ENCODE peak calls at places on chromosomes 5 and 9, in ten cellular contexts. One of them, this sample, is unnamed.

GRCh38 chr9:113479150-113479761 is 15.7 kb downstream of the RGS3 start:
- DNase-seq in frontal cortex: no peak
- DNase-seq in stimulated activated CD8-positive, alpha-beta memory T cell treated with anti-CD3 and anti-CD28 coated beads, Interleukin-4, amount 100 ng/mL, for 4 hours: no peak
- DNase-seq in HL-60: no peak
- DNase-seq in aorta: no peak
- DNase-seq in brain pericyte: no peak
- DNase-seq in neural crest cell: no peak
- DNase-seq in progenitor cell of endocrine pancreas: no peak
- DNase-seq in AG09319: no peak
- DNase-seq in NCI-H187: no peak
- DNase-seq in this sample: no peak

GRCh38 chr9:125850763-125851162 is 103.6 kb downstream of the PBX3 start:
- DNase-seq in frontal cortex: no peak
- DNase-seq in stimulated activated CD8-positive, alpha-beta memory T cell treated with anti-CD3 and anti-CD28 coated beads, Interleukin-4, amount 100 ng/mL, for 4 hours: no peak
- DNase-seq in HL-60: no peak
- DNase-seq in aorta: no peak
- DNase-seq in brain pericyte: no peak
- DNase-seq in neural crest cell: no peak
- DNase-seq in progenitor cell of endocrine pancreas: no peak
- DNase-seq in AG09319: no peak
- DNase-seq in NCI-H187: no peak
- DNase-seq in this sample: no peak

GRCh38 chr9:71692337-71692736 is 76.0 kb downstream of the CEMIP2 start:
- DNase-seq in frontal cortex: no peak
- DNase-seq in stimulated activated CD8-positive, alpha-beta memory T cell treated with anti-CD3 and anti-CD28 coated beads, Interleukin-4, amount 100 ng/mL, for 4 hours: no peak
- DNase-seq in HL-60: no peak
- DNase-seq in aorta: peak
- DNase-seq in brain pericyte: no peak
- DNase-seq in neural crest cell: no peak
- DNase-seq in progenitor cell of endocrine pancreas: no peak
- DNase-seq in AG09319: no peak
- DNase-seq in NCI-H187: no peak
- DNase-seq in this sample: no peak

GRCh38 chr9:4581031-4581760 is 80.9 kb upstream of the PLPP6 start:
- DNase-seq in frontal cortex: no peak
- DNase-seq in stimulated activated CD8-positive, alpha-beta memory T cell treated with anti-CD3 and anti-CD28 coated beads, Interleukin-4, amount 100 ng/mL, for 4 hours: no peak
- DNase-seq in HL-60: no peak
- DNase-seq in aorta: no peak
- DNase-seq in brain pericyte: no peak
- DNase-seq in neural crest cell: no peak
- DNase-seq in progenitor cell of endocrine pancreas: no peak
- DNase-seq in AG09319: no peak
- DNase-seq in NCI-H187: no peak
- DNase-seq in this sample: no peak

GRCh38 chr5:151682751-151683331 is 3.9 kb downstream of the SPARC start:
- DNase-seq in frontal cortex: no peak
- DNase-seq in stimulated activated CD8-positive, alpha-beta memory T cell treated with anti-CD3 and anti-CD28 coated beads, Interleukin-4, amount 100 ng/mL, for 4 hours: no peak
- DNase-seq in HL-60: no peak
- DNase-seq in aorta: no peak
- DNase-seq in brain pericyte: no peak
- DNase-seq in neural crest cell: no peak
- DNase-seq in progenitor cell of endocrine pancreas: no peak
- DNase-seq in AG09319: no peak
- DNase-seq in NCI-H187: no peak
- DNase-seq in this sample: no peak

GRCh38 chr5:113321266-113321665 is 113.5 kb downstream of the TSSK1B start:
- DNase-seq in frontal cortex: no peak
- DNase-seq in stimulated activated CD8-positive, alpha-beta memory T cell treated with anti-CD3 and anti-CD28 coated beads, Interleukin-4, amount 100 ng/mL, for 4 hours: no peak
- DNase-seq in HL-60: no peak
- DNase-seq in aorta: no peak
- DNase-seq in brain pericyte: no peak
- DNase-seq in neural crest cell: no peak
- DNase-seq in progenitor cell of endocrine pancreas: no peak
- DNase-seq in AG09319: no peak
- DNase-seq in NCI-H187: no peak
- DNase-seq in this sample: no peak

GRCh38 chr5:174176511-174176910 is 131.0 kb downstream of the NSG2 start:
- DNase-seq in frontal cortex: no peak
- DNase-seq in stimulated activated CD8-positive, alpha-beta memory T cell treated with anti-CD3 and anti-CD28 coated beads, Interleukin-4, amount 100 ng/mL, for 4 hours: no peak
- DNase-seq in HL-60: no peak
- DNase-seq in aorta: no peak
- DNase-seq in brain pericyte: no peak
- DNase-seq in neural crest cell: no peak
- DNase-seq in progenitor cell of endocrine pancreas: no peak
- DNase-seq in AG09319: no peak
- DNase-seq in NCI-H187: no peak
- DNase-seq in this sample: no peak

GRCh38 chr9:113949206-113950078 is 73.3 kb downstream of the ZNF618 start:
- DNase-seq in frontal cortex: no peak
- DNase-seq in stimulated activated CD8-positive, alpha-beta memory T cell treated with anti-CD3 and anti-CD28 coated beads, Interleukin-4, amount 100 ng/mL, for 4 hours: no peak
- DNase-seq in HL-60: no peak
- DNase-seq in aorta: no peak
- DNase-seq in brain pericyte: no peak
- DNase-seq in neural crest cell: no peak
- DNase-seq in progenitor cell of endocrine pancreas: no peak
- DNase-seq in AG09319: no peak
- DNase-seq in NCI-H187: no peak
- DNase-seq in this sample: no peak

GRCh38 chr5:69271376-69271775 is 36.7 kb downstream of the CDK7 start:
- DNase-seq in frontal cortex: no peak
- DNase-seq in stimulated activated CD8-positive, alpha-beta memory T cell treated with anti-CD3 and anti-CD28 coated beads, Interleukin-4, amount 100 ng/mL, for 4 hours: no peak
- DNase-seq in HL-60: peak
- DNase-seq in aorta: peak
- DNase-seq in brain pericyte: no peak
- DNase-seq in neural crest cell: no peak
- DNase-seq in progenitor cell of endocrine pancreas: no peak
- DNase-seq in AG09319: peak
- DNase-seq in NCI-H187: no peak
- DNase-seq in this sample: no peak

GRCh38 chr9:137772281-137772873 is 105.2 kb upstream of the CACNA1B start:
- DNase-seq in frontal cortex: no peak
- DNase-seq in stimulated activated CD8-positive, alpha-beta memory T cell treated with anti-CD3 and anti-CD28 coated beads, Interleukin-4, amount 100 ng/mL, for 4 hours: no peak
- DNase-seq in HL-60: no peak
- DNase-seq in aorta: no peak
- DNase-seq in brain pericyte: no peak
- DNase-seq in neural crest cell: no peak
- DNase-seq in progenitor cell of endocrine pancreas: no peak
- DNase-seq in AG09319: no peak
- DNase-seq in NCI-H187: no peak
- DNase-seq in this sample: no peak

GRCh38 chr5:134029156-134029555 is 24.4 kb upstream of the VDAC1 start:
- DNase-seq in frontal cortex: no peak
- DNase-seq in stimulated activated CD8-positive, alpha-beta memory T cell treated with anti-CD3 and anti-CD28 coated beads, Interleukin-4, amount 100 ng/mL, for 4 hours: no peak
- DNase-seq in HL-60: no peak
- DNase-seq in aorta: no peak
- DNase-seq in brain pericyte: no peak
- DNase-seq in neural crest cell: no peak
- DNase-seq in progenitor cell of endocrine pancreas: no peak
- DNase-seq in AG09319: peak
- DNase-seq in NCI-H187: no peak
- DNase-seq in this sample: no peak

GRCh38 chr5:1879292-1880263 is 3.1 kb downstream of the IRX4 start:
- DNase-seq in frontal cortex: no peak
- DNase-seq in stimulated activated CD8-positive, alpha-beta memory T cell treated with anti-CD3 and anti-CD28 coated beads, Interleukin-4, amount 100 ng/mL, for 4 hours: no peak
- DNase-seq in HL-60: no peak
- DNase-seq in aorta: no peak
- DNase-seq in brain pericyte: no peak
- DNase-seq in neural crest cell: no peak
- DNase-seq in progenitor cell of endocrine pancreas: no peak
- DNase-seq in AG09319: no peak
- DNase-seq in NCI-H187: no peak
- DNase-seq in this sample: no peak

GRCh38 chr9:137187386-137187785 is 974 bp downstream of the ANAPC2 start:
- DNase-seq in frontal cortex: no peak
- DNase-seq in stimulated activated CD8-positive, alpha-beta memory T cell treated with anti-CD3 and anti-CD28 coated beads, Interleukin-4, amount 100 ng/mL, for 4 hours: no peak
- DNase-seq in HL-60: no peak
- DNase-seq in aorta: no peak
- DNase-seq in brain pericyte: no peak
- DNase-seq in neural crest cell: no peak
- DNase-seq in progenitor cell of endocrine pancreas: no peak
- DNase-seq in AG09319: no peak
- DNase-seq in NCI-H187: no peak
- DNase-seq in this sample: no peak

GRCh38 chr5:71705416-71705815 is 13.7 kb upstream of the CARTPT start:
- DNase-seq in frontal cortex: no peak
- DNase-seq in stimulated activated CD8-positive, alpha-beta memory T cell treated with anti-CD3 and anti-CD28 coated beads, Interleukin-4, amount 100 ng/mL, for 4 hours: no peak
- DNase-seq in HL-60: no peak
- DNase-seq in aorta: no peak
- DNase-seq in brain pericyte: no peak
- DNase-seq in neural crest cell: no peak
- DNase-seq in progenitor cell of endocrine pancreas: no peak
- DNase-seq in AG09319: no peak
- DNase-seq in NCI-H187: no peak
- DNase-seq in this sample: no peak

GRCh38 chr5:59709833-59710232 is 183.7 kb downstream of the PDE4D start:
- DNase-seq in frontal cortex: no peak
- DNase-seq in stimulated activated CD8-positive, alpha-beta memory T cell treated with anti-CD3 and anti-CD28 coated beads, Interleukin-4, amount 100 ng/mL, for 4 hours: no peak
- DNase-seq in HL-60: no peak
- DNase-seq in aorta: no peak
- DNase-seq in brain pericyte: no peak
- DNase-seq in neural crest cell: no peak
- DNase-seq in progenitor cell of endocrine pancreas: no peak
- DNase-seq in AG09319: no peak
- DNase-seq in NCI-H187: no peak
- DNase-seq in this sample: no peak

GRCh38 chr9:130877300-130877699 is 19.3 kb downstream of the QRFP start:
- DNase-seq in frontal cortex: no peak
- DNase-seq in stimulated activated CD8-positive, alpha-beta memory T cell treated with anti-CD3 and anti-CD28 coated beads, Interleukin-4, amount 100 ng/mL, for 4 hours: no peak
- DNase-seq in HL-60: no peak
- DNase-seq in aorta: no peak
- DNase-seq in brain pericyte: no peak
- DNase-seq in neural crest cell: no peak
- DNase-seq in progenitor cell of endocrine pancreas: no peak
- DNase-seq in AG09319: no peak
- DNase-seq in NCI-H187: no peak
- DNase-seq in this sample: no peak

GRCh38 chr5:179267071-179267670 is 78.1 kb downstream of the ADAMTS2 start:
- DNase-seq in frontal cortex: no peak
- DNase-seq in stimulated activated CD8-positive, alpha-beta memory T cell treated with anti-CD3 and anti-CD28 coated beads, Interleukin-4, amount 100 ng/mL, for 4 hours: no peak
- DNase-seq in HL-60: no peak
- DNase-seq in aorta: peak
- DNase-seq in brain pericyte: no peak
- DNase-seq in neural crest cell: no peak
- DNase-seq in progenitor cell of endocrine pancreas: no peak
- DNase-seq in AG09319: no peak
- DNase-seq in NCI-H187: no peak
- DNase-seq in this sample: no peak

GRCh38 chr5:137078171-137078665 is 420.9 kb downstream of the SPOCK1 start:
- DNase-seq in frontal cortex: no peak
- DNase-seq in stimulated activated CD8-positive, alpha-beta memory T cell treated with anti-CD3 and anti-CD28 coated beads, Interleukin-4, amount 100 ng/mL, for 4 hours: no peak
- DNase-seq in HL-60: no peak
- DNase-seq in aorta: no peak
- DNase-seq in brain pericyte: no peak
- DNase-seq in neural crest cell: no peak
- DNase-seq in progenitor cell of endocrine pancreas: no peak
- DNase-seq in AG09319: no peak
- DNase-seq in NCI-H187: peak
- DNase-seq in this sample: no peak

GRCh38 chr5:19880430-19880829 is 107.6 kb downstream of the CDH18 start:
- DNase-seq in frontal cortex: no peak
- DNase-seq in stimulated activated CD8-positive, alpha-beta memory T cell treated with anti-CD3 and anti-CD28 coated beads, Interleukin-4, amount 100 ng/mL, for 4 hours: no peak
- DNase-seq in HL-60: no peak
- DNase-seq in aorta: no peak
- DNase-seq in brain pericyte: no peak
- DNase-seq in neural crest cell: no peak
- DNase-seq in progenitor cell of endocrine pancreas: no peak
- DNase-seq in AG09319: no peak
- DNase-seq in NCI-H187: no peak
- DNase-seq in this sample: no peak

GRCh38 chr9:26157411-26157810 is 479.2 kb upstream of the TUSC1 start:
- DNase-seq in frontal cortex: no peak
- DNase-seq in stimulated activated CD8-positive, alpha-beta memory T cell treated with anti-CD3 and anti-CD28 coated beads, Interleukin-4, amount 100 ng/mL, for 4 hours: no peak
- DNase-seq in HL-60: no peak
- DNase-seq in aorta: no peak
- DNase-seq in brain pericyte: no peak
- DNase-seq in neural crest cell: no peak
- DNase-seq in progenitor cell of endocrine pancreas: no peak
- DNase-seq in AG09319: no peak
- DNase-seq in NCI-H187: no peak
- DNase-seq in this sample: no peak

GRCh38 chr9:92686954-92687353 is 17.0 kb upstream of the IPPK start:
- DNase-seq in frontal cortex: no peak
- DNase-seq in stimulated activated CD8-positive, alpha-beta memory T cell treated with anti-CD3 and anti-CD28 coated beads, Interleukin-4, amount 100 ng/mL, for 4 hours: no peak
- DNase-seq in HL-60: no peak
- DNase-seq in aorta: no peak
- DNase-seq in brain pericyte: no peak
- DNase-seq in neural crest cell: no peak
- DNase-seq in progenitor cell of endocrine pancreas: no peak
- DNase-seq in AG09319: no peak
- DNase-seq in NCI-H187: no peak
- DNase-seq in this sample: no peak

GRCh38 chr5:132283423-132284043 is 10.7 kb upstream of the SLC22A4 start:
- DNase-seq in frontal cortex: no peak
- DNase-seq in stimulated activated CD8-positive, alpha-beta memory T cell treated with anti-CD3 and anti-CD28 coated beads, Interleukin-4, amount 100 ng/mL, for 4 hours: no peak
- DNase-seq in HL-60: no peak
- DNase-seq in aorta: no peak
- DNase-seq in brain pericyte: no peak
- DNase-seq in neural crest cell: no peak
- DNase-seq in progenitor cell of endocrine pancreas: no peak
- DNase-seq in AG09319: no peak
- DNase-seq in NCI-H187: no peak
- DNase-seq in this sample: no peak

GRCh38 chr5:129591508-129592160 is 131.5 kb downstream of the ADAMTS19 start:
- DNase-seq in frontal cortex: no peak
- DNase-seq in stimulated activated CD8-positive, alpha-beta memory T cell treated with anti-CD3 and anti-CD28 coated beads, Interleukin-4, amount 100 ng/mL, for 4 hours: no peak
- DNase-seq in HL-60: no peak
- DNase-seq in aorta: no peak
- DNase-seq in brain pericyte: no peak
- DNase-seq in neural crest cell: no peak
- DNase-seq in progenitor cell of endocrine pancreas: no peak
- DNase-seq in AG09319: no peak
- DNase-seq in NCI-H187: no peak
- DNase-seq in this sample: no peak

GRCh38 chr5:132298305-132298704 is 4.1 kb downstream of the SLC22A4 start:
- DNase-seq in frontal cortex: no peak
- DNase-seq in stimulated activated CD8-positive, alpha-beta memory T cell treated with anti-CD3 and anti-CD28 coated beads, Interleukin-4, amount 100 ng/mL, for 4 hours: no peak
- DNase-seq in HL-60: peak
- DNase-seq in aorta: no peak
- DNase-seq in brain pericyte: no peak
- DNase-seq in neural crest cell: no peak
- DNase-seq in progenitor cell of endocrine pancreas: no peak
- DNase-seq in AG09319: peak
- DNase-seq in NCI-H187: no peak
- DNase-seq in this sample: no peak

This sample was measured in cerebellar nuclear complex.